ENCODE peak calls at places on chromosomes 16 and 17, in seven cellular contexts. M is GM12892, I is K562, Y is SK-N-SH, P is H1, H is GM12878, B is HepG2. U is an unnamed sample.

GRCh38 chr17:81722184-81723120 is 10.4 kb downstream of the SLC25A10 start:
- DNase-seq in I (peak), H (no peak), B (no peak), Y (peak), P (peak), M (no peak), U (no peak)

GRCh38 chr16:55470533-55471371 is 8.2 kb upstream of the MMP2 start:
- DNase-seq in Y (no peak), I (no peak), P (no peak), M (no peak), H (no peak), B (no peak), U (no peak)

GRCh38 chr17:1709971-1710806 is at the start of gene TLCD2:
- DNase-seq in H (no peak), M (no peak), I (peak), P (peak), Y (peak), B (no peak), U (no peak)

GRCh38 chr16:49521706-49522325 is 148.2 kb downstream of the C16orf78 start:
- DNase-seq in B (no peak), P (no peak), I (no peak), M (no peak), Y (no peak), H (no peak), U (no peak)

GRCh38 chr16:83456934-83457333 is 350.8 kb upstream of the HSBP1 start:
- DNase-seq in M (no peak), B (no peak), P (no peak), Y (no peak), H (no peak), I (no peak), U (no peak)

GRCh38 chr16:77812856-77813523 is 24.6 kb downstream of the VAT1L start:
- DNase-seq in P (no peak), M (no peak), B (no peak), I (no peak), Y (no peak), H (no peak), U (no peak)

GRCh38 chr17:16988749-16989229 is 16.9 kb upstream of the TNFRSF13B start:
- DNase-seq in B (no peak), M (no peak), Y (no peak), P (no peak), H (peak), I (no peak), U (no peak)

GRCh38 chr17:82563318-82563717 is 43.8 kb downstream of the FOXK2 start:
- DNase-seq in Y (peak), M (no peak), P (no peak), H (no peak), I (no peak), B (no peak), U (no peak)

GRCh38 chr17:78555741-78556401 is 21.3 kb downstream of the DNAH17 start:
- DNase-seq in I (no peak), Y (no peak), B (no peak), P (no peak), M (no peak), H (no peak), U (no peak)

GRCh38 chr16:85166281-85166680 is 54.0 kb upstream of the CIBAR2 start:
- DNase-seq in B (no peak), I (no peak), P (no peak), H (no peak), M (no peak), Y (no peak), U (no peak)

GRCh38 chr17:2901582-2901981 is 105.3 kb downstream of the RAP1GAP2 start:
- DNase-seq in B (no peak), H (no peak), P (no peak), I (no peak), Y (peak), M (no peak), U (no peak)

GRCh38 chr17:18182190-18182977 is 1.2 kb upstream of the ALKBH5 start:
- DNase-seq in Y (no peak), I (no peak), P (peak), H (no peak), M (no peak), B (no peak), U (no peak)

GRCh38 chr17:21304091-21304490 is 19.6 kb downstream of the MAP2K3 start:
- DNase-seq in I (no peak), H (no peak), B (no peak), Y (no peak), M (no peak), P (no peak), U (no peak)

GRCh38 chr16:77882359-77882758 is 94.0 kb downstream of the VAT1L start:
- DNase-seq in B (no peak), H (no peak), Y (peak), M (no peak), P (no peak), I (no peak), U (no peak)

GRCh38 chr17:70775667-70776066 is 606.3 kb downstream of the KCNJ2 start:
- DNase-seq in B (no peak), I (no peak), H (no peak), P (no peak), Y (peak), M (no peak), U (no peak)

GRCh38 chr17:74201250-74201649 is 2.2 kb upstream of the RPL38 start:
- DNase-seq in I (peak), P (no peak), H (no peak), M (no peak), Y (no peak), B (no peak), U (no peak)

GRCh38 chr16:55981557-55981956 is 106.4 kb upstream of the CES5A start:
- DNase-seq in I (no peak), H (no peak), P (no peak), M (no peak), B (no peak), Y (no peak), U (no peak)

GRCh38 chr17:21396237-21396636 is 20.1 kb downstream of the KCNJ12 start:
- DNase-seq in M (no peak), P (no peak), Y (no peak), H (no peak), B (no peak), I (no peak), U (no peak)

GRCh38 chr17:64118452-64118979 is 11.4 kb downstream of the ERN1 start:
- DNase-seq in Y (no peak), P (no peak), H (no peak), I (peak), M (no peak), B (no peak), U (no peak)

GRCh38 chr17:35864853-35865252 is 3.8 kb downstream of the HEATR9 start:
- DNase-seq in B (no peak), M (no peak), H (no peak), Y (no peak), I (no peak), P (no peak), U (no peak)

GRCh38 chr17:6092182-6092922 is 22.2 kb downstream of the WSCD1 start:
- DNase-seq in Y (no peak), I (no peak), P (no peak), B (no peak), H (no peak), M (no peak), U (no peak)

GRCh38 chr17:77285594-77286390 is 145.0 kb downstream of the SEC14L1 start:
- DNase-seq in Y (peak), M (no peak), B (peak), P (no peak), H (no peak), I (no peak), U (no peak)

GRCh38 chr16:21190599-21190998 is 20.8 kb downstream of the ZP2 start:
- DNase-seq in I (no peak), M (no peak), P (no peak), B (no peak), Y (peak), H (no peak), U (no peak)

GRCh38 chr17:65604070-65604469 is 42.6 kb upstream of the AXIN2 start:
- DNase-seq in H (no peak), P (no peak), I (no peak), Y (no peak), M (no peak), B (no peak), U (no peak)

GRCh38 chr16:12340151-12340733 is 363.7 kb downstream of the SNX29 start:
- DNase-seq in H (no peak), M (no peak), P (peak), I (peak), Y (no peak), B (peak), U (no peak)

GRCh38 chr17:42877037-42877436 is 23.6 kb upstream of the G6PC1 start:
- DNase-seq in B (no peak), I (no peak), P (no peak), H (no peak), Y (no peak), M (no peak), U (no peak)

GRCh38 chr16:2093793-2094192 is 41.9 kb downstream of the PKD1 start:
- DNase-seq in H (no peak), Y (no peak), P (no peak), M (no peak), B (no peak), I (no peak), U (no peak)

GRCh38 chr17:5220074-5220473 is 14.6 kb downstream of the SCIMP start:
- DNase-seq in I (no peak), P (no peak), H (no peak), B (no peak), Y (no peak), M (no peak), U (no peak)

GRCh38 chr16:23025692-23026305 is 123.5 kb downstream of the USP31 start:
- DNase-seq in H (no peak), B (no peak), Y (peak), I (no peak), M (no peak), P (no peak), U (no peak)

GRCh38 chr16:28989363-28989762 is 4.5 kb downstream of the LAT start:
- DNase-seq in B (no peak), M (no peak), Y (no peak), P (no peak), H (no peak), I (no peak), U (no peak)

GRCh38 chr17:31487063-31487647 is 95.7 kb downstream of the RAB11FIP4 start:
- DNase-seq in I (no peak), P (no peak), B (peak), M (no peak), H (no peak), Y (no peak), U (no peak)

GRCh38 chr17:66310528-66311148 is 8.2 kb downstream of the PRKCA start:
- DNase-seq in P (peak), I (peak), M (no peak), H (no peak), B (no peak), Y (no peak), U (no peak)

GRCh38 chr16:79261461-79261860 is 339.1 kb downstream of the MAF start:
- DNase-seq in I (peak), M (no peak), P (peak), Y (peak), H (no peak), B (peak), U (no peak)

GRCh38 chr17:27631409-27631755 is 394 bp downstream of the LGALS9 start:
- DNase-seq in M (no peak), H (no peak), B (no peak), P (no peak), I (no peak), Y (no peak), U (no peak)

GRCh38 chr17:5587431-5588032 is 3.2 kb upstream of the NLRP1 start:
- DNase-seq in B (peak), P (no peak), Y (peak), H (no peak), I (peak), M (peak), U (no peak)

GRCh38 chr16:87654826-87655225 is 52.5 kb downstream of the JPH3 start:
- DNase-seq in B (no peak), H (no peak), M (no peak), I (no peak), P (no peak), Y (no peak), U (no peak)

GRCh38 chr16:50917941-50918340 is 176.1 kb downstream of the CYLD start:
- DNase-seq in B (no peak), P (no peak), I (no peak), M (no peak), Y (no peak), H (no peak), U (no peak)

DNA sequence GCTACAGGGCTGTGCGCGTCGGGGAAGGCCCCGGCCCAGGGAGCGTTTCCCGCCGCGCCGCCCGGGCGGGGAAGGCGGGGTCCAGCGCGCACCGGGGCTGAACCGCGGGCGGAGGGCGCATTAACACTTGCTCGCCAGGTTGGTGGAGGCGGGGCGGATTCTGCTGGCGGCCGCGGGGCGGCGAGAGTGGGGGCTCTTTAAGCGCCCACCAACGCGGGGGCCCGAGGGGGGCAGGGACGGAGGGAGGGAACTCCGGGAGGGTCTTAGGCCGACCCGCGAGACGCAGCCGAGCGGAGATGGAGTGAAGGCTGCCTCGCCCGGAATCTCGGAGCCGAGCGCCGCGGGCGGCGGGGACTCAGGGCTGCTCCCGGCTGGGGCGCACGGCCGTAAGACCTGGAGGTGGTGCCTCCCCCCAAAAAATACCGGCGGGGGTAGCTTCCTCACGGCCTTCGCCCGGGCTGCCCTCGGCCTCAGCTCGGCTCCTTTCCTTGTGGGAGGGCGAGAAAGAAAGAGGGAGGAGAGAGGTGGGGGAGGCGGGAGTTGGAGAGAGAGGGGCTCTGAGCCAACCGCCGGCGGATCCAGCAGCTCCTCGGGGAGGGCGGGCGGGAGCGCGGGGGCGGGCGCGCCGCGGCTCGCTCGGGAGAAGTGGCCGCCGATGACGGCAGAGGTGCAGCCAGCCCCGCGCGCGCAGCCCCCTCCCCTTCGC is 415 bp upstream of the FOXF1 start:
- DNase-seq in Y (no peak), M (no peak), P (peak), B (no peak), I (no peak), H (no peak), U (no peak)
- TF ChIP-seq TAF1 in Y (no peak), M (no peak), P (no peak), B (no peak), I (no peak), H (no peak), U (no peak)

GRCh38 chr17:33838281-33838680 is 416.8 kb upstream of the CCL2 start:
- DNase-seq in M (no peak), I (no peak), B (no peak), P (no peak), Y (no peak), H (no peak), U (no peak)
- TF ChIP-seq TAF1 in M (no peak), I (no peak), B (no peak), P (no peak), Y (no peak), H (no peak), U (no peak)

GRCh38 chr17:32881054-32881453 is 4.1 kb upstream of the MYO1D start:
- DNase-seq in B (no peak), P (no peak), I (no peak), Y (no peak), H (no peak), M (no peak), U (no peak)
- TF ChIP-seq TAF1 in B (no peak), P (no peak), I (no peak), Y (no peak), H (no peak), M (no peak), U (no peak)

GRCh38 chr16:53191413-53191812 is 136.6 kb downstream of the CHD9 start:
- DNase-seq in I (no peak), M (no peak), P (no peak), H (no peak), B (no peak), Y (peak), U (no peak)
- TF ChIP-seq TAF1 in I (no peak), M (no peak), P (no peak), H (no peak), B (no peak), Y (no peak), U (no peak)

DNA sequence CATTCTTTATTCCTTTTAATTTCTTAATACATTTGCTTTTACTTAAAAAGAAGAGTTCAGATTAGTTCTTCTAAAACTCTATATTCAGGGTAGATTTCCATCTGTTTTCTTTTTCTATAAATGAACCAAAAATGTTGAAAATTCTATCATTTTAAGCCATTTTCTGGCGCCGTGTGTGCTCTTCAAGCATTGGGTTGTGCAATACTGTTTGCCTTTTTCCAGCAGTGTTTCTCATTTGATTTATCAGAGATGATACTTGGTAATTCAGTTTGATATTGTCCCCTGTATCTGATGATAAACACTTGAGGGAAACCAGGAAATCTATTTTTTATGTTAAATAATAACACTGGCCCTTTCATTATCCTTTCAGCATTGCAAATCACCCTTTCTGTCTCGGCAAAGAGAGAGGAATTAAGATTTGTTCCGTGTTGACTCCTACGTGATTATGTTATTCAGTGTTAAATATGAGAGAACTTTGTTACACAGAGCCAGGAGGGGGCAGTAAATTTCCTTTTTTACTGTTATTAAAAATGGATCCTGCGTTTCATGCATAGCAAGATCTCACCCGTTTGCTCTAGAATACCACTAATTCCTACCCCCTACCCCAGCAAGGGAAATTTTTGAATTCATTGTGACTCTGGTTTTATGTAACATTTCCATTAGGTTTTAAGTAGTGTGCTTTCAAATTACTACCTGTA is 606.9 kb upstream of the RBFOX1 start:
- DNase-seq in P (no peak), B (no peak), I (peak), H (no peak), M (no peak), Y (peak), U (no peak)
- TF ChIP-seq TAF1 in P (no peak), B (no peak), I (no peak), H (no peak), M (no peak), Y (no peak), U (no peak)

U was measured in GM12891.